ENCODE peak calls at places on chromosome 10, in five cellular contexts. R is gastrocnemius medialis; Y is stimulated activated CD4-positive, alpha-beta T cell treated with anti-CD3 and anti-CD28 coated beads, Interleukin-4, amount 100 ng/mL, for 48 hours; K is stomach; O is hippocampal formation. L is an unnamed sample.

GRCh38 chr10:132538031-132538789 is 623 bp downstream of the INPP5A start:
- DNase-seq in R (peak), Y (no peak), K (peak), O (no peak), L (no peak)

GRCh38 chr10:58586282-58586681 is 73.6 kb downstream of the BICC1 start:
- DNase-seq in R (no peak), Y (no peak), K (no peak), O (no peak), L (no peak)

GRCh38 chr10:73590881-73591577 is at the start of gene USP54:
- DNase-seq in R (no peak), Y (no peak), K (no peak), O (peak), L (peak)

GRCh38 chr10:1551636-1552338 is 185.5 kb downstream of the ADARB2 start:
- DNase-seq in R (no peak), Y (no peak), K (no peak), O (no peak), L (no peak)

GRCh38 chr10:122461729-122462532 is 578 bp downstream of the HTRA1 start:
- DNase-seq in R (no peak), Y (no peak), K (peak), O (no peak), L (no peak)

GRCh38 chr10:3100093-3100792 is 32.9 kb downstream of the PFKP start:
- DNase-seq in R (no peak), Y (no peak), K (no peak), O (no peak), L (no peak)

GRCh38 chr10:49465717-49466116 is 69.8 kb upstream of the DRGX start:
- DNase-seq in R (no peak), Y (no peak), K (no peak), O (no peak), L (no peak)

GRCh38 chr10:126663880-126664279 is 6.6 kb downstream of the C10orf90 start:
- DNase-seq in R (no peak), Y (no peak), K (no peak), O (no peak), L (no peak)

GRCh38 chr10:43865275-43866135 is 216.8 kb upstream of the ZNF32 start:
- DNase-seq in R (no peak), Y (no peak), K (no peak), O (no peak), L (no peak)

GRCh38 chr10:22620140-22620857 is 94.1 kb downstream of the PIP4K2A start:
- DNase-seq in R (peak), Y (no peak), K (peak), O (peak), L (peak)

GRCh38 chr10:12846718-12847117 is 154.8 kb downstream of the CCDC3 start:
- DNase-seq in R (no peak), Y (no peak), K (no peak), O (no peak), L (no peak)

GRCh38 chr10:50990568-50991495 is 83.5 kb upstream of the PRKG1 start:
- DNase-seq in R (peak), Y (no peak), K (no peak), O (no peak), L (no peak)

GRCh38 chr10:119997429-119997828 is 104.9 kb downstream of the SEC23IP start:
- DNase-seq in R (no peak), Y (no peak), K (no peak), O (no peak), L (no peak)

GRCh38 chr10:124532106-124532641 is 70.6 kb downstream of the LHPP start:
- DNase-seq in R (no peak), Y (no peak), K (no peak), O (no peak), L (no peak)

GRCh38 chr10:26448706-26449435 is 10.7 kb downstream of the APBB1IP start:
- DNase-seq in R (no peak), Y (peak), K (no peak), O (no peak), L (no peak)

GRCh38 chr10:105840288-105840770 is 1199.2 kb downstream of the SORCS3 start:
- DNase-seq in R (no peak), Y (no peak), K (no peak), O (no peak), L (no peak)

GRCh38 chr10:80464557-80465466 is 10.7 kb downstream of the TSPAN14 start:
- DNase-seq in R (no peak), Y (no peak), K (peak), O (peak), L (peak)

GRCh38 chr10:99235872-99236626 is 397 bp upstream of the HPSE2 start:
- DNase-seq in R (no peak), Y (no peak), K (no peak), O (no peak), L (no peak)

GRCh38 chr10:42583828-42584227 is 54.5 kb downstream of the ZNF33B start:
- DNase-seq in R (no peak), Y (no peak), K (no peak), O (no peak), L (no peak)

GRCh38 chr10:30386801-30387588 is 37.9 kb upstream of the MTPAP start:
- DNase-seq in R (no peak), Y (no peak), K (no peak), O (no peak), L (no peak)

GRCh38 chr10:69734797-69735468 is 66.8 kb upstream of the COL13A1 start:
- DNase-seq in R (peak), Y (peak), K (no peak), O (no peak), L (no peak)

GRCh38 chr10:133173860-133174523 is 14.0 kb downstream of the KNDC1 start:
- DNase-seq in R (no peak), Y (no peak), K (no peak), O (no peak), L (no peak)

GRCh38 chr10:127415901-127416630 is 133.0 kb upstream of the NPS start:
- DNase-seq in R (no peak), Y (no peak), K (no peak), O (no peak), L (no peak)

GRCh38 chr10:130857631-130858295 is 453.8 kb downstream of the TCERG1L start:
- DNase-seq in R (no peak), Y (no peak), K (no peak), O (no peak), L (no peak)

GRCh38 chr10:77710081-77710551 is 72.5 kb upstream of the KCNMA1 start:
- DNase-seq in R (no peak), Y (no peak), K (no peak), O (no peak), L (no peak)

GRCh38 chr10:80320377-80320776 is 30.9 kb upstream of the MAT1A start:
- DNase-seq in R (no peak), Y (no peak), K (no peak), O (no peak), L (no peak)

GRCh38 chr10:97024181-97025073 is 161.3 kb downstream of the SLIT1 start:
- DNase-seq in R (peak), Y (no peak), K (no peak), O (no peak), L (no peak)

GRCh38 chr10:104802941-104803340 is 161.9 kb downstream of the SORCS3 start:
- DNase-seq in R (no peak), Y (no peak), K (no peak), O (no peak), L (no peak)

GRCh38 chr10:74290703-74291102 is 139.7 kb downstream of the ADK start:
- DNase-seq in R (no peak), Y (no peak), K (no peak), O (no peak), L (no peak)

GRCh38 chr10:101035314-101035713 is 4.3 kb downstream of the SFXN3 start:
- DNase-seq in R (no peak), Y (no peak), K (no peak), O (no peak), L (no peak)

GRCh38 chr10:5964736-5965135 is 12.6 kb downstream of the IL15RA start:
- DNase-seq in R (no peak), Y (no peak), K (peak), O (no peak), L (no peak)

GRCh38 chr10:36634916-36635315 is 490.5 kb upstream of the ANKRD30A start:
- DNase-seq in R (no peak), Y (no peak), K (no peak), O (no peak), L (no peak)

GRCh38 chr10:80459047-80459865 is 5.1 kb downstream of the TSPAN14 start:
- DNase-seq in R (peak), Y (peak), K (peak), O (no peak), L (no peak)

GRCh38 chr10:69278446-69278963 is at the start of gene HK1:
- DNase-seq in R (no peak), Y (no peak), K (no peak), O (no peak), L (peak)

GRCh38 chr10:108521827-108522503 is 1357.5 kb upstream of the SORCS1 start:
- DNase-seq in R (no peak), Y (no peak), K (no peak), O (no peak), L (no peak)

GRCh38 chr10:33334839-33335549 is 527 bp upstream of the NRP1 start:
- DNase-seq in R (peak), Y (peak), K (peak), O (peak), L (peak)

GRCh38 chr10:79929409-79929904 is 19.4 kb downstream of the SFTPD start:
- DNase-seq in R (peak), Y (peak), K (peak), O (peak), L (peak)

GRCh38 chr10:8049151-8049873 is 5.2 kb upstream of the GATA3 start:
- DNase-seq in R (no peak), Y (no peak), K (no peak), O (no peak), L (no peak)

GRCh38 chr10:3122486-3123205 is 49.9 kb downstream of the PITRM1 start:
- DNase-seq in R (no peak), Y (no peak), K (no peak), O (no peak), L (no peak)

L was measured in midbrain.